ENCODE peak calls at places on chromosome X, in nine cellular contexts. M is MCF 10A; A is T-helper 9 cell; B is stimulated activated CD4-positive, alpha-beta T cell treated with anti-CD3 and anti-CD28 coated beads, TNF-alpha, amount 100 ng/mL, for 48 hours; F is stromal cell of bone marrow; U is NB4; K is B cell; H is NCI-H2029; L is suprapubic skin. P is an unnamed sample.

GRCh38 chrX:106246511-106246910 is 78.4 kb downstream of the PWWP3B start:
- DNase-seq in M (peak; percentile 16), A (no peak), B (no peak), F (no peak), U (no peak), K (no peak), H (no peak), L (no peak), P (no peak)

GRCh38 chrX:82087699-82088098 is 885.8 kb downstream of the SH3BGRL start:
- DNase-seq in M (peak; percentile 6), A (no peak), B (no peak), F (no peak), U (no peak), K (no peak), H (no peak), L (no peak), P (no peak)

GRCh38 chrX:136627381-136627780 is 20.6 kb upstream of the CD40LG start:
- DNase-seq in M (no peak), A (no peak), B (no peak), F (no peak), U (no peak), K (no peak), H (no peak), L (no peak), P (no peak)

GRCh38 chrX:50721771-50722521 is 92.0 kb downstream of the SHROOM4 start:
- DNase-seq in M (no peak), A (no peak), B (no peak), F (no peak), U (no peak), K (no peak), H (no peak), L (no peak), P (no peak)

GRCh38 chrX:12719837-12720236 is 71.4 kb upstream of the PRPS2 start:
- DNase-seq in M (no peak), A (no peak), B (no peak), F (no peak), U (no peak), K (no peak), H (no peak), L (no peak), P (no peak)

GRCh38 chrX:455199-455598 is 68.5 kb upstream of the PPP2R3B start:
- DNase-seq in M (no peak), A (no peak), B (no peak), F (no peak), U (no peak), K (no peak), H (no peak), L (no peak), P (no peak)

GRCh38 chrX:154002215-154002719 is 17.4 kb downstream of the IRAK1 start:
- DNase-seq in M (peak; percentile 71), A (no peak), B (no peak), F (peak; percentile 81), U (peak; percentile 95), K (peak; percentile 50), H (peak; percentile 71), L (no peak), P (no peak)

GRCh38 chrX:77447339-77448149 is at the start of gene FGF16:
- DNase-seq in M (no peak), A (no peak), B (no peak), F (no peak), U (no peak), K (no peak), H (no peak), L (peak; percentile 67), P (no peak)

GRCh38 chrX:39532761-39533160 is 565.0 kb downstream of the BCOR start:
- DNase-seq in M (no peak), A (no peak), B (no peak), F (no peak), U (no peak), K (no peak), H (no peak), L (no peak), P (no peak)

GRCh38 chrX:49186125-49187027 is at the start of gene PRICKLE3:
- DNase-seq in M (peak; percentile 70), A (peak; percentile 61), B (peak; percentile 69), F (no peak), U (peak; percentile 85), K (peak; percentile 81), H (peak; percentile 48), L (peak; percentile 89), P (no peak)

P was measured in SW 1271.